ENCODE peak calls at places on chromosomes 7 and 10, in six cellular contexts. U is cardiac muscle cell, Z is testis, S is OCI-LY7, R is trophoblast cell, Y is aorta. C is an unnamed sample.

GRCh38 chr10:103620891-103621777 is 127.6 kb downstream of the NEURL1 start:
- DNase-seq in U (no peak), Z (no peak), S (no peak), R (no peak), Y (no peak), C (no peak)

GRCh38 chr7:81616951-81617350 is 152.9 kb downstream of the HGF start:
- DNase-seq in U (peak; percentile 76), Z (no peak), S (no peak), R (no peak), Y (no peak), C (peak; percentile 60)

GRCh38 chr10:86632009-86632800 is 22.1 kb upstream of the OPN4 start:
- DNase-seq in U (peak; percentile 25), Z (no peak), S (no peak), R (no peak), Y (no peak), C (no peak)

GRCh38 chr10:14925268-14925667 is 28.6 kb downstream of the DCLRE1C start:
- DNase-seq in U (no peak), Z (no peak), S (no peak), R (no peak), Y (no peak), C (no peak)

GRCh38 chr10:5971315-5971832 is 6.0 kb downstream of the IL15RA start:
- DNase-seq in U (peak; percentile 75), Z (no peak), S (no peak), R (no peak), Y (no peak), C (no peak)

GRCh38 chr7:20223356-20223755 is 6.2 kb upstream of the MACC1 start:
- DNase-seq in U (no peak), Z (no peak), S (no peak), R (no peak), Y (no peak), C (no peak)

GRCh38 chr7:70776627-70777101 is 355.3 kb upstream of the GALNT17 start:
- DNase-seq in U (peak; percentile 58), Z (peak; percentile 92), S (no peak), R (no peak), Y (no peak), C (no peak)

GRCh38 chr7:81638216-81638615 is 131.6 kb downstream of the HGF start:
- DNase-seq in U (peak; percentile 85), Z (no peak), S (no peak), R (no peak), Y (no peak), C (peak; percentile 21)

GRCh38 chr7:82729172-82730030 is 285.8 kb upstream of the CACNA2D1 start:
- DNase-seq in U (peak; percentile 69), Z (no peak), S (peak; percentile 34), R (no peak), Y (no peak), C (peak; percentile 29)

GRCh38 chr10:13271552-13272163 is 28.2 kb downstream of the PHYH start:
- DNase-seq in U (peak; percentile 25), Z (peak; percentile 53), S (peak; percentile 78), R (no peak), Y (peak; percentile 76), C (no peak)

GRCh38 chr7:73577627-73578341 is 595 bp downstream of the TBL2 start:
- DNase-seq in U (peak; percentile 28), Z (no peak), S (no peak), R (peak; percentile 22), Y (no peak), C (no peak)

DNA sequence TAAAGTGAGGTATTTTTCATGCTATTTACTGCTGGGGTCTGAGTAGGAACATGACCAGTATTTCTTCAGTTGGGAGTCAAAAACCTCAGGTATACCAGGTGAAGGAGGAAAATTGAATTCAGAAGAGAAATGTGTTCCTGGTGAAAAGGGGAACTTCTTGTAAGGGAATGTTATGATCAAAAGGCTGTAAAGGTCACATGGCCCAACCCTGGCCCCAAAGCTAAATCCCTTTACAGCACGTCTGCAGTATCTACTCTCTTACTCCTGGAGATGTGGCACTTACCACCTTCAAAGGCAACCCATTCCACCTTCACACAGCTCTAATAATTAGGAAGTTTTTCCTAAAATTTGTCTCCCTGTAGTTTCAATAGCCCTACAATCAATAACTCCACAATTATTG is 15.2 kb downstream of the PIK3AP1 start:
- DNase-seq in U (no peak), Z (no peak), S (no peak), R (no peak), Y (no peak), C (no peak)
- H3K4me1 ChIP-seq in U (no peaks in the 10 kb centered on the region), Z (no peaks in the 10 kb centered on the region), S (peaks cover 86% of the 10 kb centered on the region), R (no peaks in the 10 kb centered on the region), Y (no peaks in the 10 kb centered on the region), C (no peaks in the 10 kb centered on the region)

GRCh38 chr10:97766106-97766810 is 5.5 kb downstream of the SFRP5 start:
- DNase-seq in U (no peak), Z (no peak), S (no peak), R (no peak), Y (no peak), C (no peak)
- H3K4me1 ChIP-seq in U (peaks cover 10% of the 10 kb centered on the region), Z (peaks cover 5% of the 10 kb centered on the region), S (peaks cover 34% of the 10 kb centered on the region), R (no peaks in the 10 kb centered on the region), Y (no peaks in the 10 kb centered on the region), C (no peaks in the 10 kb centered on the region)

GRCh38 chr7:2518101-2518500 is 1.5 kb upstream of the LFNG start:
- DNase-seq in U (no peak), Z (no peak), S (no peak), R (no peak), Y (no peak), C (no peak)
- H3K4me1 ChIP-seq in U (no peaks in the 10 kb centered on the region), Z (peaks cover 25% of the 10 kb centered on the region), S (peaks cover 33% of the 10 kb centered on the region), R (peaks cover 49% of the 10 kb centered on the region), Y (no peaks in the 10 kb centered on the region), C (peaks cover 18% of the 10 kb centered on the region)

DNA sequence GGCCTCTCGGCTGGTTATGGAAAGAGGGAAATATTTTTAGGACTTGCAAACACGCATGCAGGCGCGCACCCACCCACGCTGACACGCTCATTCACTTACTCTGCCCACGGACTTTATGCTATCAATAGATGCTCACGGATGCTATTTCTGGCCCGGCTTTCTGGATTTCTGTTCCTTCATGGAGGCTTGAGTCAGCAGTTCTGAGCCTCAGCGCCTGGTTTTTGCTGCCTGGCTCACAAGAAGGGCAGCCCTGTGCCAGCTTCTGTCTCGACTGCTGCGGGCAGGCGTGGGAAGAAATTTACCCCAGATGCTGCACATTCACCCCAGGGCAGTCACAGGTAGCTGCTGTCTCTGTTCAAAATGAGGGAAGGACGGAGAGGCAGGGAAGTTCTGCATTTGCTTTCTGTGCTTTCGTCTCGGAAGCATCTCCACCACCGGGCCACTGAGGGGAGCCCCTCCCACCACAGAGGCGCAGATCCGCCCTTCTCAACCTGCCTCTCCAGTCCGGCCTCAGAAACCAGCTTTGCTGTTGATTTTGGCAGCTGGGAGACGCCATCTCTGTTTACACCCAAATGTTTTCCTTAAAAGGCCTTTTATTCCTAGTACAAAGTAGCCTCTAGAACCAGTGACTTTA is 116.2 kb upstream of the BTBD16 start:
- DNase-seq in U (peak; percentile 46), Z (peak; percentile 50), S (no peak), R (no peak), Y (peak; percentile 85), C (peak; percentile 12)
- H3K4me1 ChIP-seq in U (peaks cover 26% of the 10 kb centered on the region), Z (peaks cover 5% of the 10 kb centered on the region), S (no peaks in the 10 kb centered on the region), R (no peaks in the 10 kb centered on the region), Y (no peaks in the 10 kb centered on the region), C (no peaks in the 10 kb centered on the region)

DNA sequence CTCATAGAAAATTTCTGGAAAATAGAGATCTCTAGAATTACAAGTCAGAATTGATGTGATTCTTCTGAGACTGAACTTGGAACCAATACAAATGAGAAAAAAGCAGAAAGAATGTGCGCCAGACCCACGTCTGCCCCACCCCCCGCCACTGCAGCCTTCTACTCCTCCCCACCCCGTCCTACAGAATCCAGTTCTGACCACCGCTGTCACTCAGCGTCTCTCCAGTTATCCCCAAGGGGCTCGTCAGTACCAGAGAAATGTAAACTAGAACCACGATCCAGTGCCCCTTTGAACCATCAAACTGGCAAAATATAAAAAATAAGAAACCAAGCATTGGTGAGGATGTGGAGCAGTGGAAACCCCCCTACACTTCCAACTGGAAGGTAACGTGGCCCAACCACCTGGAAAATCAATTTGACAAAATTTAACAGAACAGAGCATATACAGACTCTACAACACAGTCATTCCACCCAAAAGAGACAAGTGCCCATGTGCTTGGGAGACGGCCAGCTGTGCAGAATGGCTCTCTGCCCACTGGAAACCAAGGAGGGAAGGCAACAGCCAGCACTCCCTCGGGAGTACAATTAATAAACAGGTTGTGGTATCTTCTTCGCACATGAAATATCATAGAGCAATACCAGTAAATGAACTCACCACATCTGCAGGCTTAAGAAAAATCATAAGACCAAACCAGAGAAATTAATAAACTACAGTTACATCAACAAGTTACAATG is 397.8 kb downstream of the TNS3 start:
- DNase-seq in U (no peak), Z (peak; percentile 41), S (peak; percentile 67), R (no peak), Y (no peak), C (no peak)
- H3K4me1 ChIP-seq in U (no peaks in the 10 kb centered on the region), Z (peaks cover 7% of the 10 kb centered on the region), S (peaks cover 91% of the 10 kb centered on the region), R (no peaks in the 10 kb centered on the region), Y (peaks cover 6% of the 10 kb centered on the region), C (no peaks in the 10 kb centered on the region)